ENCODE peak calls at places on chromosomes 1 and 21, in five cellular contexts. Y is cardiac muscle cell; S is HL-60; U is thoracic aorta; A is CD8-positive, alpha-beta T cell. W is an unnamed sample.

GRCh38 chr1:86594284-86594683 is 47.4 kb downstream of the CLCA4 start:
- DNase-seq in Y (no peak), S (no peak), U (no peak), A (no peak), W (no peak)

GRCh38 chr1:150995896-150996295 is 10.8 kb downstream of the MINDY1 start:
- DNase-seq in Y (peak), S (no peak), U (no peak), A (no peak), W (no peak)

GRCh38 chr1:25031966-25032667 is 102.0 kb upstream of the RUNX3 start:
- DNase-seq in Y (peak), S (no peak), U (no peak), A (no peak), W (peak)

GRCh38 chr1:81590171-81590570 is 210.6 kb upstream of the ADGRL2 start:
- DNase-seq in Y (no peak), S (no peak), U (no peak), A (no peak), W (no peak)

GRCh38 chr1:72397786-72398185 is 115.4 kb upstream of the NEGR1 start:
- DNase-seq in Y (peak), S (no peak), U (no peak), A (no peak), W (no peak)

GRCh38 chr1:19903621-19904020 is 19.8 kb downstream of the PLA2G2E start:
- DNase-seq in Y (no peak), S (no peak), U (no peak), A (no peak), W (no peak)

GRCh38 chr1:184061396-184062003 is 10.0 kb downstream of the TSEN15 start:
- DNase-seq in Y (peak), S (no peak), U (no peak), A (no peak), W (no peak)

GRCh38 chr1:98940680-98941079 is 64.0 kb downstream of the PLPPR5 start:
- DNase-seq in Y (peak), S (no peak), U (no peak), A (no peak), W (no peak)

GRCh38 chr1:117059334-117059677 is 820 bp upstream of the TTF2 start:
- DNase-seq in Y (no peak), S (peak), U (no peak), A (peak), W (peak)

GRCh38 chr21:44962481-44962966 is 22.7 kb downstream of the SLX9 start:
- DNase-seq in Y (peak), S (no peak), U (peak), A (no peak), W (no peak)

GRCh38 chr21:28216976-28217523 is 775.6 kb downstream of the LTN1 start:
- DNase-seq in Y (no peak), S (no peak), U (no peak), A (no peak), W (no peak)

GRCh38 chr1:173410794-173411236 is 66.3 kb upstream of the PRDX6 start:
- DNase-seq in Y (no peak), S (no peak), U (no peak), A (no peak), W (peak)

GRCh38 chr1:18365099-18365705 is 115.5 kb upstream of the KLHDC7A start:
- DNase-seq in Y (no peak), S (no peak), U (no peak), A (no peak), W (no peak)

GRCh38 chr1:151311589-151312331 is 15.5 kb downstream of the PI4KB start:
- DNase-seq in Y (peak), S (peak), U (peak), A (peak), W (no peak)

GRCh38 chr1:44293761-44294315 is 61.2 kb downstream of the ERI3 start:
- DNase-seq in Y (no peak), S (no peak), U (no peak), A (no peak), W (no peak)

GRCh38 chr21:41135715-41136114 is 32.2 kb upstream of the BACE2 start:
- DNase-seq in Y (no peak), S (no peak), U (no peak), A (no peak), W (no peak)

DNA sequence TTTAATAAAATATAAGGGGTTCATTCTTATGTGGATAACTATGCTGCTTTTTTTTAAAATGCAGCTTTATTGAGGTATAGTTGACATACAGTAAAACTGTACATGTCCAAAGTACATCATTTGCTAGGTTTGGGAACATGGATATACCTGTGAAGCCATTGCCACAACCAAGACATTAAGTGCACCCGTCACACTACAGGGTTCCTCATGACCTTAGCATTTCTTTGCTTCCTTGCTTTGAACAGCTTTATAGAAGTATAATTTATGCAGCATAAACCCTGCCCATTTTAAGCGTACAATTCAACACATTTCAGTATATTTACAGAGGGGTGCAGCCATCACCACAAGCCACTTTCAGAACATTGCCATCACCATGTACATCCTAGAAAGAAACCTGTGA is 26.3 kb downstream of the FHAD1 start:
- DNase-seq in Y (no peak), S (no peak), U (no peak), A (no peak), W (no peak)
- TF ChIP-seq CTCF in Y (no peak), S (no peak), U (no peak), A (no peak), W (no peak)

GRCh38 chr1:212558665-212559480 is 49.7 kb upstream of the ATF3 start:
- DNase-seq in Y (peak), S (peak), U (peak), A (peak), W (peak)
- TF ChIP-seq CTCF in Y (no peak), S (no peak), U (no peak), A (no peak), W (no peak)

GRCh38 chr21:26115899-26116298 is 54.7 kb downstream of the APP start:
- DNase-seq in Y (peak), S (no peak), U (no peak), A (no peak), W (no peak)
- TF ChIP-seq CTCF in Y (no peak), S (no peak), U (no peak), A (no peak), W (no peak)

GRCh38 chr1:57232500-57232899 is 191.4 kb downstream of the DAB1 start:
- DNase-seq in Y (no peak), S (no peak), U (no peak), A (no peak), W (no peak)
- TF ChIP-seq CTCF in Y (no peak), S (no peak), U (no peak), A (no peak), W (no peak)

DNA sequence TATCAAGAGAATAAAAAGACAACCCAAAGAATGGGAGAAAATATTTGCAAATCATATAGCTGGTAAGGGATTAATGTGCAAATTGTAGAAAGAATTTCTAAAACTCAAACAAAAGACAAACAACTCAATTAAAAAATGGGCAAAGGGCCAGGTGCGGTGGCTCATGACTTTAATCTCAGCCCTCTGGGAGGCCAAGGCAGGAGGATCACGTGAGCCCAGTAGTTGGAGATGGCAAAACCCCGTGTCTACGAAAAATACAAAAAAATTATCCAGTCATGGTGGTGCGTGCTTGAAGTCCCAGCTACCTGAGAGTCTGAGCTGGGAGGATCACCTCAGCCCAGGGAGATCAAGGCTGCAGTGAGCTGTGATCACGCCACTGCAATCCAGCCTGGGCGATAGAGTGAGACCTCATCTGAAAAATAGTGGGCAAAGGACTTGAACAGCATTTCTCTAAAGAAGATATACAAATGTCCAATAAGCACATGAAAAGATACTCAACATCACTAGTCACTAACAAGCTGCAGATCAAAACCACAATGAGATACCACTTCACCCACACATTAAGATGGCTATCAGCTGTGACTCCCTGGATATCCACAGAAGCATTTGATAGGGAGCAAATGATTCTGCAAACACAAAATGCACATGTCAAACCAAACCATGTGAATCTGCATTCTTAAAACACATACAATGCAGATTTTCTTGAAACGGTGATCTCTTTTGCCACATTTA is 20.9 kb downstream of the SLC30A1 start:
- DNase-seq in Y (no peak), S (no peak), U (no peak), A (no peak), W (no peak)
- TF ChIP-seq CTCF in Y (no peak), S (no peak), U (no peak), A (no peak), W (no peak)

GRCh38 chr1:244901400-244901799 is 37.1 kb upstream of the HNRNPU start:
- DNase-seq in Y (no peak), S (no peak), U (no peak), A (no peak), W (no peak)
- TF ChIP-seq CTCF in Y (no peak), S (no peak), U (no peak), A (no peak), W (no peak)

DNA sequence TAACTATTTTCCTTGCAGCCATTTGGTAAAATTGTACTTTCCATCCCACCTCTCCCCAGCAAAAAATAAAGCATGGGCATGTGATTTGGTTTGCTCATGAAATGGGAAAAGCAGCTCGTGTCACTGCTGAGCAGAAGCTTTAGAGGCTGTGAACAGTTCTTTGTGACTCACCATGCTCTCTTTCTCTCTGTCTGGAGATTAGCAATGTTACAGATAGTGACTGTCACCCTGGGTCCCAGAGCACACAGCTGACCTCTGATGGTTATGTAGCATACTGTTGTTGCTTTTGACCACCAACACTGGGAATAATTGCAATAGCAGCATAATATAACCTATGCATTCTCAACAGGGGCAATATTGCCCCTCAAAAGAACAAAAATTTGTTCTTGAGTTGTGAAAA is 70.6 kb downstream of the RGS2 start:
- DNase-seq in Y (peak), S (no peak), U (no peak), A (no peak), W (no peak)
- TF ChIP-seq CTCF in Y (no peak), S (no peak), U (no peak), A (no peak), W (no peak)

W was measured in GM13977.